ENCODE peak calls at places on chromosomes 11 and 22, in eight cellular contexts. R, B, N, H, M, Z, K and Q are unnamed samples. For H3K9me2, the result is how much of the 10 kb centered on the place peaks cover.

GRCh38 chr22:30400159-30400558 is 3.3 kb downstream of the SEC14L2 start:
- DNase-seq in M (no peak), Z (no peak), H (no peak), K (no peak), N (no peak), B (no peak), R (no peak), Q (no peak)

GRCh38 chr11:101770648-101771047 is 144.2 kb upstream of the CEP126 start:
- DNase-seq in R (no peak), N (no peak), K (no peak), M (no peak), H (no peak), Z (no peak), B (no peak), Q (no peak)

GRCh38 chr22:35397095-35397904 is 2.6 kb upstream of the MCM5 start:
- DNase-seq in B (no peak), R (no peak), N (no peak), Z (no peak), M (no peak), K (peak), H (no peak), Q (peak)

GRCh38 chr11:105109855-105110750 is 29.5 kb downstream of the CARD18 start:
- DNase-seq in N (no peak), R (no peak), B (no peak), M (peak), K (no peak), Z (no peak), H (no peak), Q (no peak)

GRCh38 chr11:34997872-34998548 is 81.6 kb downstream of the PDHX start:
- DNase-seq in B (peak), K (peak), Z (no peak), N (no peak), H (peak), R (no peak), M (peak), Q (no peak)

GRCh38 chr11:129315781-129316579 is 59.7 kb upstream of the BARX2 start:
- DNase-seq in H (no peak), N (peak), M (peak), R (peak), K (no peak), Z (peak), B (no peak), Q (peak)

GRCh38 chr11:114377612-114378267 is 22.6 kb downstream of the C11orf71 start:
- DNase-seq in Z (peak), H (no peak), M (peak), B (no peak), R (no peak), N (no peak), K (no peak), Q (peak)

GRCh38 chr22:22371031-22371541 is 126.5 kb downstream of the VPREB1 start:
- DNase-seq in B (peak), K (peak), N (no peak), H (no peak), M (no peak), R (no peak), Z (peak), Q (no peak)

GRCh38 chr11:96143016-96143670 is 199.9 kb downstream of the MAML2 start:
- DNase-seq in R (no peak), H (no peak), M (no peak), B (no peak), N (no peak), K (no peak), Z (no peak), Q (no peak)

GRCh38 chr11:123103326-123103980 is 41.5 kb upstream of the HSPA8 start:
- DNase-seq in N (peak), K (peak), B (peak), H (peak), Z (peak), M (peak), R (peak), Q (peak)

GRCh38 chr22:40687706-40688105 is 8.4 kb downstream of the MCHR1 start:
- DNase-seq in K (no peak), N (no peak), H (no peak), R (no peak), Z (peak), M (no peak), B (no peak), Q (no peak)

GRCh38 chr11:9347100-9347499 is 32.7 kb upstream of the TMEM41B start:
- DNase-seq in K (no peak), H (no peak), Z (peak), M (no peak), B (no peak), R (no peak), N (no peak), Q (no peak)

GRCh38 chr11:898160-898517 is 12.5 kb downstream of the CHID1 start:
- DNase-seq in M (peak), H (peak), Z (peak), B (no peak), K (no peak), R (peak), N (no peak), Q (peak)

GRCh38 chr11:20031155-20032001 is 128.9 kb downstream of the DBX1 start:
- DNase-seq in N (peak), B (no peak), K (no peak), Z (peak), R (no peak), H (no peak), M (peak), Q (peak)

GRCh38 chr11:65125197-65126056 is 3.3 kb downstream of the MRPL49 start:
- DNase-seq in Z (no peak), H (no peak), B (no peak), M (no peak), K (no peak), R (no peak), N (no peak), Q (no peak)

GRCh38 chr11:67613960-67614715 is 7.4 kb downstream of the NDUFV1 start:
- DNase-seq in M (peak), H (peak), B (peak), N (peak), R (peak), K (peak), Z (peak), Q (peak)

GRCh38 chr11:73464347-73464746 is 88.1 kb downstream of the RELT start:
- DNase-seq in H (no peak), Z (peak), M (no peak), B (no peak), K (no peak), N (no peak), R (no peak), Q (no peak)

GRCh38 chr11:35158371-35159081 is 19.6 kb downstream of the CD44 start:
- DNase-seq in M (no peak), H (no peak), N (no peak), B (no peak), Z (no peak), R (no peak), K (no peak), Q (peak)

GRCh38 chr11:113385749-113386148 is 1.8 kb upstream of the ANKK1 start:
- DNase-seq in N (no peak), K (no peak), Z (no peak), H (no peak), B (no peak), M (no peak), R (no peak), Q (no peak)

GRCh38 chr11:107272561-107272960 is 185.1 kb downstream of the CWF19L2 start:
- DNase-seq in B (no peak), Z (no peak), M (no peak), K (no peak), R (no peak), N (no peak), H (no peak), Q (no peak)

GRCh38 chr11:14304601-14305000 is 54.4 kb downstream of the RRAS2 start:
- DNase-seq in H (no peak), Z (peak), K (no peak), R (no peak), N (no peak), M (no peak), B (no peak), Q (no peak)

GRCh38 chr11:19398772-19399542 is 158.2 kb upstream of the E2F8 start:
- DNase-seq in Z (no peak), N (no peak), M (peak), B (no peak), R (no peak), H (no peak), K (no peak), Q (peak)

GRCh38 chr11:64519541-64519940 is 71.5 kb upstream of the SLC22A12 start:
- DNase-seq in Z (no peak), K (no peak), B (no peak), M (no peak), N (no peak), H (no peak), R (no peak), Q (no peak)

GRCh38 chr22:24106385-24107381 is 74.6 kb upstream of the SUSD2 start:
- DNase-seq in M (no peak), N (no peak), H (no peak), R (no peak), Z (peak), B (peak), K (peak), Q (no peak)

GRCh38 chr22:21457023-21457787 is 10.0 kb upstream of the TMEM191C start:
- DNase-seq in N (peak), Z (no peak), K (no peak), R (no peak), H (no peak), M (peak), B (no peak), Q (peak)

GRCh38 chr22:17430298-17430900 is 61.1 kb downstream of the CECR2 start:
- DNase-seq in K (no peak), B (no peak), M (no peak), Z (no peak), H (no peak), R (no peak), N (no peak), Q (peak)

GRCh38 chr22:44449683-44450425 is 48.2 kb downstream of the RTL6 start:
- DNase-seq in B (no peak), R (no peak), H (no peak), Z (no peak), K (no peak), M (no peak), N (no peak), Q (no peak)
- H3K27ac ChIP-seq in B (no peak), R (no peak), H (peak), Z (no peak), K (no peak), M (peak), N (peak), Q (no peak)

DNA sequence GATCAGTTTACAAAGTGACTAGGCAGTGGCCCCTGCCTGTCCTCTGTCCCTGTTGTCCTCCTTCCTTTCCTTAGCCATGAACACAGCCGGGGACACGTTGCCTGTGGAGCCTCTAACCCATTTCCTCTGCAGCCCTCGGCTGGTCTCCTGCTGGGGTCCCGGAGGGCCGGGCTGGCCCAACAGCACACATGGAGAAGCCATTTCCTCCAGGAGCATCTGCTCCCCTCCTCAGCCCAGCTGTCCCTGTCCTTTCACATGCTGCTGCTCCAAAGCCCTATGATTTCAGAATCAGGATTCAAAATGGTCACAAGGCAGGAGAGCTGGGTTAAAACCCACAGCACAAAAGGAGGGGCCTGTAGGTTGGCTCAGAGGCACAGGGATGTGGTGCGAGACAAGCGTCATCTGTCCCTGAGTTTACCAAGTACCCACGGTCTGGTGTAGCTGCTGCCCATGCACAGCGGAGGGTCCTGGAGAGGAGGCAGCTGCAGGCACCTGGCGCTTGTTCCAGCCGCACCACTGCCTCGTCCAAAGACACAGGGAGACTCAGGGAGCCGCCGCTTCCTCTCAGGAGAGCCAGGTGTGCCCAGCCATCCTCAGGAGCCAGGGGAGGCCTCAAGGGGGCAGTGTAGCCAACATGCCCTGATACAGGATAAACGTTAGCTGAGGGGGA is 4.1 kb upstream of the VSIG10L2 start:
- DNase-seq in N (peak), K (peak), M (peak), B (peak), R (peak), H (peak), Z (peak), Q (peak)
- H3K4me2 ChIP-seq in N (peak), K (no peak), M (peak), B (no peak), R (peak), H (no peak), Z (peak), Q (no peak)

GRCh38 chr11:74672332-74672955 is 58.8 kb downstream of the CHRDL2 start:
- DNase-seq in B (no peak), K (no peak), M (peak), N (no peak), H (no peak), R (no peak), Z (no peak), Q (no peak)
- H3K9me2 ChIP-seq in B (under half), K (under half), M (under half), N (under half), H (under half), R (under half), Z (under half), Q (under half)

DNA sequence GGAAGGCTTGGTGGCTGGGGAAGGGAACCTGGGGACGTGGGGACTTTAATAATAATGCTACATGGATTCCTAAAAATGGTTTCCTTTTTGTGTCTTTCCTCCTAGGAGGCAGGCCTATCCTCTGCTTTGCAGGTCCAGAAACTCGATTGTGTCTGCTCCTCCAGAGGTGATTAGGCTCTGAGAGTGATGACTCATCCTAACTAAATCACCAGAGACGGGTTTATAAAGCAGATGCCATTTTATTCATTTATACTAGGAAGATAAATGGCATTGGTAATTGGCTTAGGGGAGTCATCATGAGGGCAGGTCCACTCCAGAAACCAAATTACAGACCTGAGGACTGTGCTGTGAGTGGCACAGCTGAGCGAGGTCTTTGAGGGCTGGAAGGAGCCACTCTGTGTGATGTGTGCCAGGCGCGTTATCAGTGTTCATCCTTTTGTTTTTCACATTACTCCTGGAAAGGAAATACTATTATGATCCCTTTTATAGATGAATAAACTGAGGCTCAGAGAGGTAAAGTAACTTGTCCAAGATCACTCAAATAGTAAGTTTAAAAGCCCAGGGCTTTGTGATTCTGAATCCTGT is 7.1 kb downstream of the NLRX1 start:
- DNase-seq in Z (no peak), H (peak), R (no peak), B (no peak), M (peak), K (no peak), N (no peak), Q (no peak)
- H3K27ac ChIP-seq in Z (no peak), H (peak), R (peak), B (no peak), M (peak), K (no peak), N (peak), Q (no peak)

DNA sequence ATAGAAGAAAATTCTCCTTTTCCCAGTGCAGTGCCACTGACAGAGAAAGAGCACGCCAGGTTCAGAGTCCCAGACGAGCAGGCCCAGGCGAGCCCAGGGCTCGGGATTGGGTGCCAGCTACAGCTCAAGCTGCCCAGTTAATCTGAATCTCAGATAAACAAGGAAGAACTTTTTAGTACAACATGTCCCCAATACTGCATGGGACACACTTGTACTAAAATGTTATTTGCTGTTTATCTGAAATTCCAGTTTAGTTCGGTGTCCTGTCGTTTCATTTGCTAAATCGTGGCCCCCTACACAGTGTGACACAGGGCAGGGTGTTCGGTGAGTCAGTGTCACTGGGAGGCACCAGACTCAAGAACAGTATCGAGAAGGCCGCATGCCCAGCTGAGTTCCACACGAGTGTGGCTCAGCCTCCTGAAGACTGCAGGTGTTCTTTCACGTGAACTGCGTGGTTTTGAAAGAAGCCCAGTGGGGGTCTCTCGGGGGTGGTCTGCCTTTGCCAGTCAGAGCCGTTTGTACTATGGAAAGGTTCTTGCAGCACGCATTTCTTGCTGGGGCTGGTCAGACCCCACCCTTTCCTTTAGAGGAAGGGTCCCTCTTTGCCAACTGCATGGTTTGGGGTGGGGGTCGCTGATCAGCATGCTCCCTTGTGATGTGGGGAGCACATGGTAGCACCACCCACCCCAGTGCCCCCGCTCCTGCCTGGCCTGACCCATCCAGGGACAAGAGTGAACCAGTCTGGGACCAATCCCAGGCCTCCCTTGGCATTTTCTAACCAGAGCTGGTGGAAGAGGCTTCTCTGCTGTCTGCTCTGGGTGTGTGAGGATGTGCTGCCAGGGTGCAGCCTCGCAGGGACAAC is 115.6 kb upstream of the B3GAT1 start:
- DNase-seq in Z (no peak), H (no peak), R (no peak), K (no peak), M (no peak), N (no peak), B (no peak), Q (no peak)
- H3K4me2 ChIP-seq in Z (no peak), H (no peak), R (no peak), K (no peak), M (no peak), N (no peak), B (no peak), Q (no peak)

DNA sequence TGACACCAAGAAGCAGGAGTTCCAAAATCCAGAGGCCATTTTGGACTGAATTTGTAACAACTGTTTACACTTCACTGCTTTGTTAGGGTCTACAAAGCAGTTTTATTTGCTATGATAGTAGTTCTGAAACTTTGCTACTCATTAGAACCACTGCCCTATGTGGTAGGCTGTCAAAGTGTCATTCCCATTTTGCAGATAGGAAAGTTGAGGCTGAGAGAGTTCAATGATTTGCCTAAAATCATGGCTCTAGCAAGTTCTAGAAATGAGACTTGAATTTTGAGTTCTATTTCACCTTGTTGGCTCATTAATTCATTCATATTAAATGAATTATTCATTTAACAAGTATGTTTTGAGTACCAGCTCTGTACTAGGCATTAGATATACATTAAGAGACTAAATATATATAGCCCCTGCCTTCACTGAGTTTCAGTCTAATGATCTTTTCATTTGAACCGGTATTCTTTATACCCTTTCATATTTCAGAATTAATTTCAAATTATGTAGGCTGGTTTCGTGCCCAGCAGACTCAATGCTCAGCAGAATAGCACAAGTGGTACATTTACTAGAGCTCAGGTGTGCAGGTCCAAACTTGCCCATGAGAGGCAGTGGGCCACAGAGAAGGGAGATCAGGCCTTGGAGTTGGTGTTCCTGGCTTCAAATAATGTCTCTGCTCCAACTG is 93.5 kb downstream of the ME3 start:
- DNase-seq in Z (no peak), R (no peak), K (no peak), H (no peak), N (no peak), M (no peak), B (no peak), Q (no peak)
- H3K9me2 ChIP-seq in Z (under half), R (under half), K (under half), H (under half), N (under half), M (under half), B (under half), Q (under half)

GRCh38 chr11:3959015-3959917 is 103.8 kb downstream of the STIM1 start:
- DNase-seq in Z (peak), K (peak), H (no peak), M (peak), N (no peak), R (no peak), B (peak), Q (no peak)
- H3K27ac ChIP-seq in Z (no peak), K (no peak), H (peak), M (no peak), N (peak), R (no peak), B (no peak), Q (no peak)

GRCh38 chr22:42336527-42337227 is 66.2 kb upstream of the TCF20 start:
- DNase-seq in H (peak), R (no peak), M (no peak), N (no peak), B (no peak), K (no peak), Z (no peak), Q (no peak)
- H3K4me2 ChIP-seq in H (no peak), R (no peak), M (no peak), N (no peak), B (no peak), K (no peak), Z (no peak), Q (no peak)